ENCODE peak calls at places on chromosomes 4 and X, in nine cellular contexts. One of them, this sample, is unnamed.

GRCh38 chr4:56680266-56680665 is 830 bp downstream of the HOPX start:
- DNase-seq in heart left ventricle: no peak
- DNase-seq in fibroblast of lung: no peak
- DNase-seq in brain microvascular endothelial cell: no peak
- DNase-seq in transverse colon: no peak
- DNase-seq in right lobe of liver: no peak
- DNase-seq in IMR-90: no peak
- DNase-seq in aorta: no peak
- DNase-seq in PC-3: no peak
- DNase-seq in this sample: no peak

GRCh38 chr4:8441499-8442091 is 1.0 kb downstream of the TRMT44 start:
- DNase-seq in heart left ventricle: no peak
- DNase-seq in brain microvascular endothelial cell: no peak
- DNase-seq in fibroblast of lung: no peak
- DNase-seq in transverse colon: no peak
- DNase-seq in aorta: no peak
- DNase-seq in IMR-90: no peak
- DNase-seq in right lobe of liver: no peak
- DNase-seq in PC-3: peak
- DNase-seq in this sample: no peak

GRCh38 chrX:49840679-49841078 is 11.6 kb downstream of the PAGE4 start:
- DNase-seq in transverse colon: peak
- DNase-seq in right lobe of liver: peak
- DNase-seq in PC-3: peak
- DNase-seq in heart left ventricle: peak
- DNase-seq in brain microvascular endothelial cell: peak
- DNase-seq in IMR-90: peak
- DNase-seq in aorta: peak
- DNase-seq in fibroblast of lung: peak
- DNase-seq in this sample: peak

GRCh38 chr4:67160409-67160808 is 384.9 kb downstream of the CENPC start:
- DNase-seq in IMR-90: no peak
- DNase-seq in fibroblast of lung: no peak
- DNase-seq in right lobe of liver: no peak
- DNase-seq in aorta: no peak
- DNase-seq in transverse colon: no peak
- DNase-seq in brain microvascular endothelial cell: no peak
- DNase-seq in PC-3: peak
- DNase-seq in heart left ventricle: no peak
- DNase-seq in this sample: no peak

GRCh38 chrX:45845142-45845541 is 644.5 kb upstream of the DIPK2B start:
- DNase-seq in fibroblast of lung: no peak
- DNase-seq in heart left ventricle: no peak
- DNase-seq in IMR-90: no peak
- DNase-seq in right lobe of liver: no peak
- DNase-seq in aorta: no peak
- DNase-seq in PC-3: no peak
- DNase-seq in transverse colon: no peak
- DNase-seq in brain microvascular endothelial cell: no peak
- DNase-seq in this sample: no peak

GRCh38 chr4:22190855-22191254 is 242.3 kb upstream of the KCNIP4 start:
- DNase-seq in transverse colon: no peak
- DNase-seq in brain microvascular endothelial cell: peak
- DNase-seq in right lobe of liver: no peak
- DNase-seq in heart left ventricle: no peak
- DNase-seq in PC-3: peak
- DNase-seq in aorta: no peak
- DNase-seq in fibroblast of lung: peak
- DNase-seq in IMR-90: peak
- DNase-seq in this sample: no peak

GRCh38 chrX:9710332-9710731 is 55.3 kb downstream of the GPR143 start:
- DNase-seq in transverse colon: no peak
- DNase-seq in heart left ventricle: no peak
- DNase-seq in brain microvascular endothelial cell: no peak
- DNase-seq in PC-3: no peak
- DNase-seq in aorta: no peak
- DNase-seq in right lobe of liver: no peak
- DNase-seq in fibroblast of lung: no peak
- DNase-seq in IMR-90: no peak
- DNase-seq in this sample: no peak

GRCh38 chr4:8817081-8817812 is 54.4 kb downstream of the HMX1 start:
- DNase-seq in IMR-90: no peak
- DNase-seq in aorta: peak
- DNase-seq in transverse colon: no peak
- DNase-seq in fibroblast of lung: no peak
- DNase-seq in brain microvascular endothelial cell: no peak
- DNase-seq in heart left ventricle: no peak
- DNase-seq in right lobe of liver: peak
- DNase-seq in PC-3: no peak
- DNase-seq in this sample: no peak

GRCh38 chrX:72128881-72129280 is 2.8 kb downstream of the RTL5 start:
- DNase-seq in aorta: no peak
- DNase-seq in IMR-90: no peak
- DNase-seq in fibroblast of lung: no peak
- DNase-seq in PC-3: peak
- DNase-seq in brain microvascular endothelial cell: no peak
- DNase-seq in right lobe of liver: no peak
- DNase-seq in transverse colon: no peak
- DNase-seq in heart left ventricle: no peak
- DNase-seq in this sample: peak

GRCh38 chr4:78704981-78705757 is 71.0 kb upstream of the BMP2K start:
- DNase-seq in IMR-90: peak
- DNase-seq in fibroblast of lung: peak
- DNase-seq in right lobe of liver: no peak
- DNase-seq in transverse colon: no peak
- DNase-seq in PC-3: no peak
- DNase-seq in brain microvascular endothelial cell: peak
- DNase-seq in aorta: no peak
- DNase-seq in heart left ventricle: no peak
- DNase-seq in this sample: no peak

GRCh38 chr4:164621886-164622521 is 131.9 kb upstream of the SMIM31 start:
- DNase-seq in transverse colon: no peak
- DNase-seq in IMR-90: no peak
- DNase-seq in fibroblast of lung: no peak
- DNase-seq in PC-3: peak
- DNase-seq in heart left ventricle: no peak
- DNase-seq in aorta: no peak
- DNase-seq in brain microvascular endothelial cell: no peak
- DNase-seq in right lobe of liver: no peak
- DNase-seq in this sample: no peak

GRCh38 chr4:40238700-40239548 is 42.1 kb downstream of the RHOH start:
- DNase-seq in brain microvascular endothelial cell: no peak
- DNase-seq in transverse colon: peak
- DNase-seq in right lobe of liver: no peak
- DNase-seq in IMR-90: no peak
- DNase-seq in PC-3: no peak
- DNase-seq in fibroblast of lung: peak
- DNase-seq in heart left ventricle: no peak
- DNase-seq in aorta: no peak
- DNase-seq in this sample: no peak

GRCh38 chr4:159577241-159577640 is 474.4 kb downstream of the RAPGEF2 start:
- DNase-seq in fibroblast of lung: no peak
- DNase-seq in right lobe of liver: no peak
- DNase-seq in PC-3: no peak
- DNase-seq in IMR-90: no peak
- DNase-seq in aorta: no peak
- DNase-seq in heart left ventricle: no peak
- DNase-seq in brain microvascular endothelial cell: no peak
- DNase-seq in transverse colon: no peak
- DNase-seq in this sample: no peak

GRCh38 chrX:119118780-119119395 is 8.7 kb downstream of the KIAA1210 start:
- DNase-seq in aorta: peak
- DNase-seq in IMR-90: peak
- DNase-seq in fibroblast of lung: peak
- DNase-seq in transverse colon: peak
- DNase-seq in PC-3: peak
- DNase-seq in brain microvascular endothelial cell: peak
- DNase-seq in heart left ventricle: peak
- DNase-seq in right lobe of liver: no peak
- DNase-seq in this sample: peak

GRCh38 chr4:84920591-84920990 is 45.9 kb downstream of the WDFY3 start:
- DNase-seq in PC-3: peak
- DNase-seq in transverse colon: no peak
- DNase-seq in aorta: no peak
- DNase-seq in brain microvascular endothelial cell: peak
- DNase-seq in fibroblast of lung: peak
- DNase-seq in heart left ventricle: no peak
- DNase-seq in right lobe of liver: no peak
- DNase-seq in IMR-90: peak
- DNase-seq in this sample: no peak

GRCh38 chr4:80213117-80213815 is 16.0 kb downstream of the PRDM8 start:
- DNase-seq in heart left ventricle: no peak
- DNase-seq in transverse colon: no peak
- DNase-seq in IMR-90: peak
- DNase-seq in fibroblast of lung: no peak
- DNase-seq in right lobe of liver: no peak
- DNase-seq in PC-3: no peak
- DNase-seq in brain microvascular endothelial cell: peak
- DNase-seq in aorta: peak
- DNase-seq in this sample: no peak

GRCh38 chr4:33940281-33940680 is 2304.0 kb downstream of the ARAP2 start:
- DNase-seq in right lobe of liver: no peak
- DNase-seq in fibroblast of lung: peak
- DNase-seq in heart left ventricle: no peak
- DNase-seq in aorta: no peak
- DNase-seq in PC-3: no peak
- DNase-seq in brain microvascular endothelial cell: no peak
- DNase-seq in transverse colon: no peak
- DNase-seq in IMR-90: no peak
- DNase-seq in this sample: no peak

GRCh38 chrX:13764284-13764683 is 29.7 kb downstream of the OFD1 start:
- DNase-seq in IMR-90: no peak
- DNase-seq in fibroblast of lung: no peak
- DNase-seq in heart left ventricle: peak
- DNase-seq in aorta: no peak
- DNase-seq in right lobe of liver: no peak
- DNase-seq in transverse colon: no peak
- DNase-seq in brain microvascular endothelial cell: no peak
- DNase-seq in PC-3: no peak
- DNase-seq in this sample: no peak

GRCh38 chr4:179880756-179881155 is 2362.4 kb upstream of the TENM3 start:
- DNase-seq in IMR-90: peak
- DNase-seq in brain microvascular endothelial cell: no peak
- DNase-seq in heart left ventricle: no peak
- DNase-seq in PC-3: no peak
- DNase-seq in transverse colon: no peak
- DNase-seq in right lobe of liver: no peak
- DNase-seq in fibroblast of lung: peak
- DNase-seq in aorta: no peak
- DNase-seq in this sample: no peak

GRCh38 chr4:140115140-140115539 is 38.8 kb downstream of the MAML3 start:
- DNase-seq in fibroblast of lung: no peak
- DNase-seq in aorta: no peak
- DNase-seq in right lobe of liver: no peak
- DNase-seq in IMR-90: no peak
- DNase-seq in brain microvascular endothelial cell: no peak
- DNase-seq in transverse colon: no peak
- DNase-seq in heart left ventricle: no peak
- DNase-seq in PC-3: no peak
- DNase-seq in this sample: no peak

GRCh38 chr4:117965608-117966007 is 68.7 kb upstream of the NDST3 start:
- DNase-seq in heart left ventricle: no peak
- DNase-seq in right lobe of liver: no peak
- DNase-seq in aorta: no peak
- DNase-seq in fibroblast of lung: no peak
- DNase-seq in transverse colon: no peak
- DNase-seq in PC-3: no peak
- DNase-seq in brain microvascular endothelial cell: no peak
- DNase-seq in IMR-90: no peak
- DNase-seq in this sample: no peak
- H3K4me3 ChIP-seq in heart left ventricle: no peak
- H3K4me3 ChIP-seq in right lobe of liver: no peak
- H3K4me3 ChIP-seq in aorta: no peak
- H3K4me3 ChIP-seq in fibroblast of lung: no peak
- H3K4me3 ChIP-seq in transverse colon: no peak
- H3K4me3 ChIP-seq in PC-3: no peak
- H3K4me3 ChIP-seq in brain microvascular endothelial cell: no peak
- H3K4me3 ChIP-seq in IMR-90: no peak
- H3K4me3 ChIP-seq in this sample: no peak

GRCh38 chrX:153969125-153969903 is 2.3 kb downstream of the HCFC1 start:
- DNase-seq in IMR-90: no peak
- DNase-seq in fibroblast of lung: no peak
- DNase-seq in heart left ventricle: no peak
- DNase-seq in brain microvascular endothelial cell: no peak
- DNase-seq in transverse colon: no peak
- DNase-seq in PC-3: no peak
- DNase-seq in right lobe of liver: peak
- DNase-seq in aorta: no peak
- DNase-seq in this sample: no peak
- H3K27ac ChIP-seq in IMR-90: peak
- H3K27ac ChIP-seq in fibroblast of lung: peak
- H3K27ac ChIP-seq in heart left ventricle: peak
- H3K27ac ChIP-seq in brain microvascular endothelial cell: no peak
- H3K27ac ChIP-seq in transverse colon: peak
- H3K27ac ChIP-seq in PC-3: no peak
- H3K27ac ChIP-seq in right lobe of liver: peak
- H3K27ac ChIP-seq in aorta: no peak
- H3K27ac ChIP-seq in this sample: peak

DNA sequence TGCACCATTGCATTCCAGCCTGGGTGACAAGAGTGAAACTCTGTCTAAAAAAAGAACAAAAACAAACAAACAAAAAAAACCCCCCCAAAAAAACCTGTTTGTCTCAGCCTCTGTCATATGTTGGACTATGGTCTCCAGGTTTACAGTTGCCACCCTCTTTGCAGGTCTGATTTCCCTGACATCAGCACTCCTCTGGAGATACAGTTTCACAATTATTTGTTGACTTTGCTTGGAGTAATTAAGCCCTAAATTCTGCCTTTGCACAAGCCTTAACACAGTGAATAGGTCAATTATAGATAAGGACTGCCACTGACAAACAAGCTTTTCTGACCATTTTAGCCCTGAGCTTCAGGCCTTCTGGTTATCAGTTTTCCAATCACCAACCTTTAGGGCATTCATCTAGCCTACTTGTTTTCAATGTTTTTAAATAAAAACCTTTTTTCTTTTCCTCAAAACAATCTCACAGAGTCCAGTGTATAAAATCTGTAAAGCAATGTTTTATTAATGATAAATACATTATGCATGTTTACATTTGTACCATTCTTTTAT is 20.4 kb upstream of the MAPK10 start:
- DNase-seq in fibroblast of lung: no peak
- DNase-seq in right lobe of liver: no peak
- DNase-seq in heart left ventricle: no peak
- DNase-seq in aorta: no peak
- DNase-seq in PC-3: no peak
- DNase-seq in brain microvascular endothelial cell: no peak
- DNase-seq in IMR-90: no peak
- DNase-seq in transverse colon: no peak
- DNase-seq in this sample: no peak
- H3K4me3 ChIP-seq in fibroblast of lung: no peak
- H3K4me3 ChIP-seq in right lobe of liver: no peak
- H3K4me3 ChIP-seq in heart left ventricle: no peak
- H3K4me3 ChIP-seq in aorta: no peak
- H3K4me3 ChIP-seq in PC-3: no peak
- H3K4me3 ChIP-seq in brain microvascular endothelial cell: no peak
- H3K4me3 ChIP-seq in IMR-90: no peak
- H3K4me3 ChIP-seq in transverse colon: no peak
- H3K4me3 ChIP-seq in this sample: no peak

DNA sequence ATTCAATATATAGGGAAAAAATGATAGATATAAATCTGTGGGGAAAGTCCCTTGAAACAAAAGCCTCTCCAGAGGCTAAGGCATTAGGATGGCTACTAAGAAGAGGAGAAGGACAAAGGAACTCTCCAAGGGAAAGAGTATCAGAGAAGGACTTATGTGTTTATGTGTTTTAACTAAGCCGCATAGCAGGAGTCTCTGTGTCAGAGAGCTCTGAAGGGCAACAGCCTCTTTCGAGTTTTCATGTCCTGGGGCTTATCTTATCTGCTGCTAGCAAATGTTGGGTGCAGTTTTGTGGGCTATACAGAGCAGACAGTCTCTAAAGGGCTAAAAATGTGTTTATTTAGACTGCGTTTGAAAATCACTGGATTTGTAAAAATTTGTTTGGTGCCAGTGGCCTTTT is 1145.6 kb upstream of the DIAPH2 start:
- DNase-seq in aorta: no peak
- DNase-seq in PC-3: no peak
- DNase-seq in transverse colon: no peak
- DNase-seq in right lobe of liver: no peak
- DNase-seq in IMR-90: no peak
- DNase-seq in heart left ventricle: no peak
- DNase-seq in fibroblast of lung: no peak
- DNase-seq in brain microvascular endothelial cell: no peak
- DNase-seq in this sample: no peak
- H3K27ac ChIP-seq in aorta: no peak
- H3K27ac ChIP-seq in PC-3: no peak
- H3K27ac ChIP-seq in transverse colon: no peak
- H3K27ac ChIP-seq in right lobe of liver: no peak
- H3K27ac ChIP-seq in IMR-90: no peak
- H3K27ac ChIP-seq in heart left ventricle: no peak
- H3K27ac ChIP-seq in fibroblast of lung: no peak
- H3K27ac ChIP-seq in brain microvascular endothelial cell: no peak
- H3K27ac ChIP-seq in this sample: no peak

This sample was measured in right cardiac atrium.